ENCODE peak calls at places on chromosomes 3 and 15, in nine cellular contexts. W, O, G, N, A, P, Y, F and V are unnamed samples.

GRCh38 chr15:51982770-51983103 is 11.2 kb upstream of the LEO1 start:
- DNase-seq in W (no peak), O (no peak), G (no peak), N (no peak), A (no peak), P (no peak), Y (no peak), F (no peak), V (no peak)

GRCh38 chr3:142027295-142027694 is 122.0 kb downstream of the TFDP2 start:
- DNase-seq in W (no peak), O (peak), G (no peak), N (no peak), A (peak), P (no peak), Y (no peak), F (no peak), V (no peak)

GRCh38 chr15:31427411-31427810 is 100.8 kb downstream of the KLF13 start:
- DNase-seq in W (no peak), O (peak), G (no peak), N (no peak), A (peak), P (no peak), Y (no peak), F (peak), V (no peak)

GRCh38 chr3:106609666-106610301 is 741.0 kb upstream of the CBLB start:
- DNase-seq in W (no peak), O (peak), G (peak), N (no peak), A (peak), P (peak), Y (peak), F (peak), V (peak)

GRCh38 chr3:196987022-196987421 is 18.4 kb upstream of the PIGZ start:
- DNase-seq in W (no peak), O (no peak), G (no peak), N (no peak), A (no peak), P (no peak), Y (no peak), F (no peak), V (no peak)

GRCh38 chr3:156761713-156762575 is 64.2 kb upstream of the LEKR1 start:
- DNase-seq in W (no peak), O (peak), G (no peak), N (no peak), A (peak), P (no peak), Y (no peak), F (peak), V (no peak)

GRCh38 chr15:67521770-67522568 is 1.0 kb downstream of the C15orf61 start:
- DNase-seq in W (no peak), O (peak), G (peak), N (no peak), A (peak), P (no peak), Y (peak), F (peak), V (peak)

GRCh38 chr3:36992806-36993325 is at the start of gene EPM2AIP1:
- DNase-seq in W (no peak), O (peak), G (peak), N (peak), A (no peak), P (no peak), Y (no peak), F (no peak), V (peak)

GRCh38 chr3:118244761-118245160 is 789.9 kb downstream of the IGSF11 start:
- DNase-seq in W (no peak), O (no peak), G (no peak), N (no peak), A (no peak), P (no peak), Y (no peak), F (no peak), V (no peak)

GRCh38 chr3:126315916-126316514 is 41.2 kb downstream of the KLF15 start:
- DNase-seq in W (no peak), O (no peak), G (no peak), N (no peak), A (no peak), P (no peak), Y (no peak), F (no peak), V (no peak)

GRCh38 chr3:186880392-186880791 is 37.9 kb downstream of the ADIPOQ start:
- DNase-seq in W (no peak), O (no peak), G (no peak), N (no peak), A (no peak), P (no peak), Y (no peak), F (no peak), V (no peak)

GRCh38 chr15:86611392-86612040 is 531.8 kb downstream of the AGBL1 start:
- DNase-seq in W (no peak), O (peak), G (no peak), N (no peak), A (no peak), P (no peak), Y (no peak), F (no peak), V (peak)

GRCh38 chr3:161600185-161600584 is 103.6 kb downstream of the OTOL1 start:
- DNase-seq in W (no peak), O (no peak), G (no peak), N (no peak), A (no peak), P (no peak), Y (no peak), F (peak), V (peak)

GRCh38 chr15:68413363-68414255 is 18.4 kb downstream of the ITGA11 start:
- DNase-seq in W (no peak), O (no peak), G (no peak), N (no peak), A (no peak), P (no peak), Y (no peak), F (no peak), V (no peak)

GRCh38 chr15:92651877-92652575 is 3.5 kb downstream of the FAM174B start:
- DNase-seq in W (no peak), O (no peak), G (no peak), N (no peak), A (no peak), P (no peak), Y (no peak), F (no peak), V (no peak)

GRCh38 chr3:65350786-65351476 is 663.1 kb upstream of the ADAMTS9 start:
- DNase-seq in W (no peak), O (no peak), G (no peak), N (no peak), A (no peak), P (no peak), Y (no peak), F (no peak), V (no peak)